ENCODE peak calls at places on chromosomes 6 and 20, in nine cellular contexts. Y is stimulated activated CD8-positive, alpha-beta memory T cell treated with anti-CD3 and anti-CD28 coated beads, Interleukin-15, amount 100 ng/mL, for 24 hours; G is NCI-H460; D is mucosa of descending colon; S is ovary; J is activated naive CD4-positive, alpha-beta T cell treated with anti-CD3 and anti-CD28 coated beads, Interleukin-2, amount 10 ng/mL, durations not matched to agents 7 days and 5 days; O is AG09309; Q is M059J; W is effector CD4-positive, alpha-beta T cell. N is an unnamed sample.

GRCh38 chr20:22652685-22653568 is 68.6 kb upstream of the FOXA2 start:
- DNase-seq in D (peak), S (no peak), Y (no peak), Q (peak), O (no peak), W (no peak), J (no peak), G (no peak), N (no peak)

GRCh38 chr20:32988008-32988407 is 16.2 kb downstream of the SUN5 start:
- DNase-seq in O (no peak), D (no peak), S (no peak), W (no peak), Y (no peak), J (peak), G (no peak), Q (no peak), N (no peak)

GRCh38 chr20:21982559-21982958 is 277.1 kb downstream of the PAX1 start:
- DNase-seq in S (no peak), G (no peak), Y (no peak), W (no peak), D (no peak), O (no peak), J (no peak), Q (no peak), N (no peak)

GRCh38 chr20:62841705-62842212 is 19.9 kb downstream of the TCFL5 start:
- DNase-seq in W (no peak), J (no peak), D (no peak), Q (no peak), O (no peak), Y (no peak), S (no peak), G (no peak), N (no peak)

GRCh38 chr6:14964486-14964885 is 281.4 kb upstream of the JARID2 start:
- DNase-seq in O (no peak), G (no peak), S (no peak), Y (no peak), W (no peak), D (no peak), Q (no peak), J (no peak), N (no peak)

GRCh38 chr6:157768863-157769551 is 54.0 kb upstream of the SNX9 start:
- DNase-seq in W (no peak), G (no peak), J (peak), O (no peak), S (no peak), Q (no peak), D (no peak), Y (no peak), N (no peak)

GRCh38 chr6:30981942-30982772 is 1.4 kb upstream of the MUC21 start:
- DNase-seq in G (no peak), S (peak), Q (peak), O (peak), Y (no peak), W (no peak), J (no peak), D (peak), N (no peak)

GRCh38 chr6:151808331-151809241 is 1.1 kb downstream of the ESR1 start:
- DNase-seq in J (no peak), W (no peak), Q (no peak), Y (no peak), G (no peak), D (no peak), O (no peak), S (peak), N (no peak)

N was measured in DND-41.